ENCODE peak calls at places on chromosomes 5 and 9, in six cellular contexts. I, Y, R, P, O and E are unnamed samples.

GRCh38 chr5:59596586-59597348 is 296.8 kb downstream of the PDE4D start:
- DNase-seq in Y (no peak), R (no peak), I (no peak), O (no peak), P (no peak), E (no peak)

GRCh38 chr9:127225747-127226646 is 38.6 kb upstream of the GARNL3 start:
- DNase-seq in P (peak; percentile 23), O (peak; percentile 46), I (no peak), Y (peak; percentile 26), R (no peak), E (no peak)

GRCh38 chr9:4678679-4679267 is 596 bp upstream of the CDC37L1 start:
- DNase-seq in R (no peak), Y (peak; percentile 36), P (peak; percentile 32), I (no peak), O (peak; percentile 71), E (peak; percentile 23)

GRCh38 chr5:166651234-166651633 is 1640.2 kb upstream of the WWC1 start:
- DNase-seq in P (no peak), I (no peak), O (no peak), Y (no peak), R (no peak), E (no peak)

GRCh38 chr9:10443805-10444204 is 169.0 kb downstream of the PTPRD start:
- DNase-seq in P (no peak), I (no peak), Y (no peak), O (no peak), R (no peak), E (no peak)

GRCh38 chr5:50320131-50320749 is 120.8 kb downstream of the EMB start:
- DNase-seq in P (no peak), Y (no peak), R (peak; percentile 5), I (no peak), O (no peak), E (no peak)

GRCh38 chr9:27540537-27540936 is 10.9 kb upstream of the MOB3B start:
- DNase-seq in P (no peak), I (no peak), R (no peak), O (no peak), Y (no peak), E (no peak)

GRCh38 chr9:132372177-132373095 is 17.6 kb upstream of the SETX start:
- DNase-seq in Y (peak; percentile 34), R (peak; percentile 96), I (no peak), O (peak; percentile 91), P (peak; percentile 85), E (no peak)

GRCh38 chr5:16742938-16743337 is 126.1 kb upstream of the RETREG1 start:
- DNase-seq in P (no peak), O (no peak), Y (no peak), I (no peak), R (no peak), E (no peak)

GRCh38 chr9:135484460-135485277 is 5.1 kb downstream of the PPP1R26 start:
- DNase-seq in P (peak; percentile 1), R (no peak), O (no peak), I (no peak), Y (no peak), E (no peak)

GRCh38 chr9:130205912-130206311 is 33.7 kb downstream of the NCS1 start:
- DNase-seq in O (no peak), P (no peak), I (no peak), Y (no peak), R (no peak), E (no peak)

GRCh38 chr5:54243483-54244080 is 66.8 kb downstream of the ARL15 start:
- DNase-seq in O (peak; percentile 32), I (no peak), R (peak; percentile 56), Y (peak; percentile 34), P (peak; percentile 54), E (no peak)

GRCh38 chr9:136764301-136764891 is at the start of gene LCN15:
- DNase-seq in Y (no peak), O (no peak), P (no peak), R (no peak), I (no peak), E (peak; percentile 88)

GRCh38 chr9:85432599-85432998 is 309.2 kb downstream of the AGTPBP1 start:
- DNase-seq in R (no peak), Y (no peak), O (no peak), P (no peak), I (no peak), E (no peak)

GRCh38 chr5:38208782-38209378 is 49.5 kb upstream of the EGFLAM start:
- DNase-seq in R (peak; percentile 39), I (no peak), Y (peak; percentile 7), P (peak; percentile 65), O (peak; percentile 61), E (peak; percentile 4)

GRCh38 chr5:68287976-68288755 is 72.6 kb downstream of the PIK3R1 start:
- DNase-seq in R (no peak), I (no peak), O (peak; percentile 96), P (peak; percentile 95), Y (peak; percentile 71), E (no peak)

GRCh38 chr9:74001382-74001781 is 495.8 kb upstream of the RORB start:
- DNase-seq in P (no peak), R (no peak), I (no peak), O (no peak), Y (no peak), E (no peak)

GRCh38 chr9:33719581-33720374 is 75.6 kb upstream of the PRSS3 start:
- DNase-seq in I (no peak), P (no peak), Y (peak; percentile 32), R (peak; percentile 53), O (no peak), E (peak; percentile 6)

GRCh38 chr5:103849934-103850333 is 287.3 kb upstream of the NUDT12 start:
- DNase-seq in O (no peak), R (no peak), Y (no peak), P (no peak), I (peak; percentile 88), E (no peak)

GRCh38 chr9:19087601-19088000 is 15.1 kb downstream of the HAUS6 start:
- DNase-seq in P (no peak), Y (no peak), O (no peak), I (no peak), R (no peak), E (no peak)

GRCh38 chr9:128006360-128007024 is 25.7 kb upstream of the EEIG1 start:
- DNase-seq in Y (no peak), O (no peak), R (no peak), I (no peak), P (no peak), E (no peak)

GRCh38 chr9:115142502-115143265 is 24.7 kb upstream of the TNC start:
- DNase-seq in I (no peak), O (peak; percentile 73), R (no peak), P (peak; percentile 83), Y (no peak), E (no peak)

GRCh38 chr5:67301285-67301904 is 104.8 kb upstream of the CD180 start:
- DNase-seq in I (peak; percentile 37), P (no peak), O (peak; percentile 29), R (peak; percentile 51), Y (no peak), E (no peak)

GRCh38 chr9:128747233-128747632 is 23.3 kb upstream of the ZDHHC12 start:
- DNase-seq in I (no peak), R (no peak), P (no peak), Y (no peak), O (no peak), E (no peak)

GRCh38 chr9:23754551-23754950 is 71.5 kb downstream of the ELAVL2 start:
- DNase-seq in I (no peak), R (no peak), O (no peak), P (no peak), Y (no peak), E (no peak)

GRCh38 chr5:138180183-138180782 is 1.4 kb downstream of the KIF20A start:
- DNase-seq in R (peak; percentile 86), O (peak; percentile 34), I (peak; percentile 20), P (peak; percentile 23), Y (no peak), E (peak; percentile 21)